ENCODE peak calls at places on chromosomes 13 and 19, in seven cellular contexts. F, I, C, M, S, X and U are unnamed samples. For H3K36me3 and H3K4me1, the result is how much of the 10 kb centered on the place peaks cover.

GRCh38 chr13:44191504-44192171 is 182.0 kb upstream of the SERP2 start:
- DNase-seq in F (no peak), I (peak), C (peak), M (peak), S (peak), X (peak), U (peak)

GRCh38 chr19:43699506-43700367 is 16.1 kb upstream of the IRGC start:
- DNase-seq in F (no peak), I (no peak), C (peak), M (no peak), S (no peak), X (no peak), U (peak)

GRCh38 chr13:80048802-80049201 is 292.1 kb downstream of the SPRY2 start:
- DNase-seq in F (no peak), I (peak), C (peak), M (peak), S (peak), X (no peak), U (peak)

GRCh38 chr13:112467236-112467635 is 91.1 kb downstream of the SPACA7 start:
- DNase-seq in F (no peak), I (no peak), C (no peak), M (no peak), S (no peak), X (no peak), U (no peak)

GRCh38 chr19:19539738-19540703 is 2.0 kb downstream of the CILP2 start:
- DNase-seq in F (peak), I (peak), C (peak), M (peak), S (peak), X (peak), U (no peak)

GRCh38 chr13:31224174-31224669 is 24.4 kb downstream of the B3GLCT start:
- DNase-seq in F (no peak), I (no peak), C (no peak), M (no peak), S (no peak), X (no peak), U (no peak)

GRCh38 chr13:113562085-113562749 is 22.3 kb upstream of the TFDP1 start:
- DNase-seq in F (no peak), I (peak), C (peak), M (no peak), S (peak), X (peak), U (no peak)

GRCh38 chr19:31141301-31141700 is 207.9 kb downstream of the TSHZ3 start:
- DNase-seq in F (no peak), I (no peak), C (no peak), M (no peak), S (no peak), X (no peak), U (no peak)

GRCh38 chr19:11769995-11770394 is 3.2 kb downstream of the ZNF441 start:
- DNase-seq in F (no peak), I (no peak), C (no peak), M (no peak), S (no peak), X (no peak), U (no peak)

DNA sequence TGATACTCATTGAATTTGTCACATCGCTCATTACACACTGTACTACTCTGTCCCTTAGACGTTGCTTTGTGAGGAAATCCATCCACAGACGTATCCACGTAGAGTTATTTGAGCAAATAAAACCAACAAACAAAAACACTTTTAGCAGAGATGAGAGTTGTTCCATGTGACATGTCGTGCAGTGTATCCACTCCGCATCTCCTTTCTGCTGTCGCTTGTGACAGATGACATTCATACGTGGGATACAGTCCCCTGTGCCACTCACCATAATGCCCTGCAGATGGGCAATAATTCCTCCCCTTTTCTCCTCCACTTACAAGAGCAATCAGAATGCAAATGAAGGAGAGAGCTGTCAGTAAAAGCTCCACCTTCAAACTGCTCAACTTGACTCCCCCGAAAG is 26.0 kb downstream of the IRS2 start:
- DNase-seq in F (no peak), I (no peak), C (no peak), M (no peak), S (no peak), X (no peak), U (no peak)
- H3K36me3 ChIP-seq in F (under half), I (under half), C (under half), M (under half), S (under half), X (under half), U (under half)

GRCh38 chr13:70668293-70668692 is 560.0 kb upstream of the KLHL1 start:
- DNase-seq in F (no peak), I (no peak), C (no peak), M (no peak), S (no peak), X (no peak), U (no peak)
- H3K4me3 ChIP-seq in F (no peak), I (no peak), C (no peak), M (no peak), S (no peak), X (no peak), U (no peak)

DNA sequence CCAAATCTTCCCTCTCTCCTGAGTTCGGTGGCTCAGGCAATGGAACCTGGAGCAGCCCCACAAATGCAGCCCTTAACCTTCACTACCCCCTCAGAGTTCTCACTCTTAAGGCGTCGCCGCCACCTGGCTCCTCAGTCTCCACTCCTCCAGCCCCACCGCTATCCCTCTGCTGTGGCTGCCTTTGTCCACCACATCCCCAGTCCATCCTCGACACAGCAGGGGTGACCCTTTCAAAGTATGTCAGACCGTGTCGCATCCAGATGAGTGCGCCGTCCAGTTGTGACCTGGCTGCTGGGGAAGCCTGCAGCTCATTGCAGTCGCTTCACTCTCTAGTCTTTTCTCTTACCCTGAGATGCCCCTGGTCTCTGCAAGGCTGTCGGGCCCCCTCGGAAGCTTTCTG is 1.0 kb downstream of the SPPL2B start:
- DNase-seq in F (no peak), I (no peak), C (no peak), M (no peak), S (peak), X (no peak), U (no peak)
- H3K4me1 ChIP-seq in F (under half), I (under half), C (under half), M (under half), S (half or more), X (under half), U (under half)

GRCh38 chr19:4714016-4714415 is 9.6 kb downstream of the DPP9 start:
- DNase-seq in F (no peak), I (no peak), C (no peak), M (no peak), S (no peak), X (no peak), U (no peak)
- H3K36me3 ChIP-seq in F (half or more), I (under half), C (half or more), M (under half), S (half or more), X (under half), U (under half)

DNA sequence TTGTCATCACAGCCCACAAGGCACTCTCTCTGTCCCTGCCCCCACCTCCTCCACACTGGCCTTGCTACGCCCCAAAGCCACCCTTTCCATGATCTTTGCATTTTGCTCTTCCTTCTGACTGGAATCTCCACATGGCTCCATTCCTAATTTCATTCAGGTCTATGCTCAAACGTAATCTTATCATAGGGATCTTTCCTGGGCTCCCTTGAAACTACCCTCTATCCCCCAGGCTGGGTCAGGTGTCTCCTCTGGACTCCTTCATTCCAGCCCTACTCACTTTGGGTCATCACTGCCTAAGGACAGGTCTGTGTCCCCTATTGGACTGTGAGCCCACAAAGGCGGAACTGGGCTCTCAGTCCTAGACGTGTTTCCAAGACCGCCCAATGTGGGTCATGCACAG is 3.1 kb downstream of the GEMIN7 start:
- DNase-seq in F (no peak), I (no peak), C (no peak), M (no peak), S (no peak), X (no peak), U (no peak)
- H3K4me3 ChIP-seq in F (no peak), I (no peak), C (no peak), M (no peak), S (no peak), X (no peak), U (no peak)

DNA sequence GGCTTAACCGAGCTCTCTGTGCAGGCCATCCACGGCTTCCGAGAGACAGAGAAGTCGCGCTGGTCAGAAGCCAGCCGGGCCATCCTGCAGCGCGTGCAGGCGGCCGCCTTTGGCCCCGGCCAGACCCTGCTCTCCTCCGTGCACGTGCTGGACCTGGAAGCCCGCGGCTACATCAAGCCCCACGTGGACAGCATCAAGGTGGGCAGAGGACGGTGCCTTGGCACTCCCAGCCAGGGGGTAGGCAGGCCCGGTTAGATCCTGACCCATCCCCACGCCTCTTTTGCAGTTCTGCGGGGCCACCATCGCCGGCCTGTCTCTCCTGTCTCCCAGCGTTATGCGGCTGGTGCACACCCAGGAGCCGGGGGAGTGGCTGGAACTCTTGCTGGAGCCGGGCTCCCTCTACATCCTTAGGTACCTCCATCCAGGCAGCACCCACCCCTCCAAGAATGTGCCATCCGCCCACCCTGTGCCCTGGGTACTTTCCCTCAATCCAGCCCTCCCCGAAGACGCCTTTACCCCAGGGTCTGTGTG is 1.5 kb downstream of the PSPN start:
- DNase-seq in F (no peak), I (peak), C (no peak), M (peak), S (no peak), X (no peak), U (no peak)
- H3K4me1 ChIP-seq in F (under half), I (under half), C (under half), M (under half), S (under half), X (under half), U (under half)

DNA sequence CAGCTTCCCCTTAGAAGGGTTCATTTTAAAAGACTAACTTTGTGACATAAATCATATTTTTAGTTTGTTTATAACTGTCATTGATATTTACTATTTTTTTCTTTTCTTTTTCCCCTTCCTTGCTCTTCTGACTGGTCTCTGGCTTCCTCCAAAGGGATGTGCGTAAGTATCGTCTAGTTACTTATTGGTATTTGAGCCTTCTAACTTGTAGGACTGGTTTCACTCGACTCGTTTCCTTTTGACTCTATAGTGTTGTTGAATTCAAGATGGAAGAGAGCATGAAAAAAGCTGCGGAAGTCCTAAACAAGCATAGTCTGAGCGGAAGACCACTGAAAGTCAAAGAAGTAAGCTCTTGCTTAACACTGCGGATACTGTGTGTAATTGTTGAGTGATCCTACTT is 18.6 kb downstream of the HNRNPM start:
- DNase-seq in F (no peak), I (no peak), C (no peak), M (no peak), S (no peak), X (no peak), U (no peak)
- H3K36me3 ChIP-seq in F (half or more), I (under half), C (under half), M (under half), S (half or more), X (half or more), U (under half)

DNA sequence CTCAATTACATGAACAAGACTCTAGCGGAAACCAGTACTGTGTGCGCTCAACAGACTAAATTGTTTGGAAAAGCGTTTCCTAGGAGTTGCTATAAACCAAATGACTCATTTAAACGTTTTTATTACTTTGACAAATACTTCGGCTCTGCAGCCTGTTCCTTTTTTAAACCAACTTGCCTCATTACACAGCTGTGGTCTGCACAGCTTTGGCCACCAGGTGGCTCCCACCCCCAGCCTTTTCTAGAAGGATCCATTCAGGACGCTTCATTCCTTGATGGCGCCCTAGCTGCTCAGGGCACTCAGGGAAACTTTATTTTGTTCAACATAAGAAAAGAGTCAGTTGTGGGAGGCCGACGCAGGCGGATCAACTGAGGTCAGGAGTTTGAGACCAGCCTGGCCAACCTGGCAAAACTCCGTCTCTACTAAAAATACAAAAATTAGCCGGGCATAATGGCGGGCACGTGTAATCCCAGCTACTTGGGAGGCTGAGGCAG is 41.0 kb upstream of the XPO4 start:
- DNase-seq in F (peak), I (peak), C (peak), M (peak), S (peak), X (peak), U (peak)
- H3K4me3 ChIP-seq in F (no peak), I (no peak), C (no peak), M (no peak), S (no peak), X (no peak), U (no peak)

GRCh38 chr19:14410775-14411134 is 8.4 kb downstream of the DDX39A start:
- DNase-seq in F (no peak), I (no peak), C (no peak), M (no peak), S (no peak), X (peak), U (no peak)

GRCh38 chr19:14411161-14411560 is 8.0 kb downstream of the DDX39A start:
- DNase-seq in F (no peak), I (no peak), C (no peak), M (no peak), S (no peak), X (no peak), U (no peak)

GRCh38 chr19:14413355-14413754 is 5.8 kb downstream of the DDX39A start:
- DNase-seq in F (no peak), I (no peak), C (no peak), M (no peak), S (no peak), X (no peak), U (no peak)

GRCh38 chr19:14413765-14414171 is 5.4 kb downstream of the DDX39A start:
- DNase-seq in F (no peak), I (no peak), C (peak), M (no peak), S (no peak), X (no peak), U (no peak)

GRCh38 chr19:14412436-14413071 is 6.6 kb downstream of the DDX39A start:
- DNase-seq in F (no peak), I (no peak), C (no peak), M (no peak), S (no peak), X (no peak), U (no peak)
- H3K4me1 ChIP-seq in F (half or more), I (under half), C (under half), M (under half), S (under half), X (half or more), U (half or more)